ENCODE peak calls at places on chromosomes 2 and 18, in four cellular contexts. R is fibroblast of lung, L is foreskin fibroblast, I is osteoblast. H is an unnamed sample.

GRCh38 chr18:40347261-40347660 is 1607.8 kb upstream of the PIK3C3 start:
- DNase-seq in R (no peak), L (no peak), I (no peak), H (no peak)

GRCh38 chr2:111694690-111695089 is 189.3 kb downstream of the ANAPC1 start:
- DNase-seq in R (peak; percentile 100), L (peak; percentile 81), I (peak; percentile 91), H (no peak)

GRCh38 chr2:67337903-67338302 is 59.2 kb upstream of the ETAA1 start:
- DNase-seq in I (no peak), L (no peak), R (no peak), H (no peak)

GRCh38 chr2:84938194-84938879 is 32.6 kb upstream of the KCMF1 start:
- DNase-seq in I (no peak), L (no peak), R (peak; percentile 65), H (no peak)

GRCh38 chr18:35770360-35770759 is 188.8 kb downstream of the GALNT1 start:
- DNase-seq in I (no peak), R (no peak), L (no peak), H (no peak)

GRCh38 chr2:9778012-9778411 is 65.3 kb upstream of the TAF1B start:
- DNase-seq in R (no peak), I (peak; percentile 84), L (no peak), H (no peak)

GRCh38 chr18:44682871-44683221 is 2.2 kb downstream of the SETBP1 start:
- DNase-seq in I (no peak), L (no peak), R (peak; percentile 32), H (no peak)

GRCh38 chr2:153478289-153479261 is at the start of gene RPRM:
- DNase-seq in L (peak; percentile 25), I (peak; percentile 91), R (peak; percentile 54), H (no peak)

GRCh38 chr2:164808776-164809175 is 32.8 kb downstream of the COBLL1 start:
- DNase-seq in R (peak; percentile 68), I (no peak), L (peak; percentile 2), H (no peak)

GRCh38 chr18:14970027-14970426 is 222.1 kb downstream of the ANKRD30B start:
- DNase-seq in L (peak; percentile 33), I (peak; percentile 89), R (no peak), H (no peak)

GRCh38 chr2:186889291-186889886 is 40.4 kb upstream of the ZSWIM2 start:
- DNase-seq in R (no peak), I (no peak), L (no peak), H (no peak)

GRCh38 chr2:69964353-69964831 is 3.0 kb upstream of the ASPRV1 start:
- DNase-seq in L (no peak), I (no peak), R (no peak), H (no peak)

GRCh38 chr2:66447676-66448075 is 12.8 kb downstream of the MEIS1 start:
- DNase-seq in I (no peak), R (no peak), L (no peak), H (no peak)

GRCh38 chr2:88638743-88639142 is 11.5 kb upstream of the EIF2AK3 start:
- DNase-seq in I (no peak), L (no peak), R (peak; percentile 71), H (no peak)

GRCh38 chr2:231684314-231685223 is 23.8 kb upstream of the PTMA start:
- DNase-seq in L (no peak), I (peak; percentile 73), R (no peak), H (no peak)

GRCh38 chr2:43311276-43311675 is 84.9 kb upstream of the ZFP36L2 start:
- DNase-seq in I (no peak), L (peak; percentile 56), R (peak; percentile 85), H (no peak)

GRCh38 chr2:2270808-2271415 is 60.2 kb downstream of the MYT1L start:
- DNase-seq in R (no peak), L (peak; percentile 64), I (no peak), H (no peak)

GRCh38 chr2:177483531-177483930 is 91.0 kb downstream of the AGPS start:
- DNase-seq in I (no peak), R (no peak), L (no peak), H (no peak)

GRCh38 chr2:177484396-177484795 is 91.8 kb downstream of the AGPS start:
- DNase-seq in I (no peak), L (no peak), R (no peak), H (no peak)

GRCh38 chr2:177478029-177478428 is 85.5 kb downstream of the AGPS start:
- DNase-seq in I (no peak), L (no peak), R (peak; percentile 74), H (no peak)

GRCh38 chr2:177478907-177479306 is 86.3 kb downstream of the AGPS start:
- DNase-seq in R (no peak), L (no peak), I (no peak), H (no peak)

GRCh38 chr2:177482195-177482594 is 89.6 kb downstream of the AGPS start:
- DNase-seq in R (no peak), I (no peak), L (no peak), H (no peak)
- H3K4me3 ChIP-seq in R (no peak overlapping the region), I (no peak overlapping the region), L (no peak overlapping the region), H (no peak overlapping the region)

GRCh38 chr2:226832076-226832475 is 3.8 kb upstream of the RHBDD1 start:
- DNase-seq in I (no peak), R (no peak), L (peak; percentile 9), H (no peak)

GRCh38 chr2:226835420-226835795 is 446 bp upstream of the RHBDD1 start:
- DNase-seq in R (no peak), I (peak; percentile 35), L (peak; percentile 12), H (no peak)

GRCh38 chr2:226831266-226831665 is 4.6 kb upstream of the RHBDD1 start:
- DNase-seq in L (peak; percentile 30), I (no peak), R (no peak), H (no peak)

GRCh38 chr2:226828164-226828563 is 7.7 kb upstream of the RHBDD1 start:
- DNase-seq in L (peak; percentile 27), R (no peak), I (no peak), H (no peak)

DNA sequence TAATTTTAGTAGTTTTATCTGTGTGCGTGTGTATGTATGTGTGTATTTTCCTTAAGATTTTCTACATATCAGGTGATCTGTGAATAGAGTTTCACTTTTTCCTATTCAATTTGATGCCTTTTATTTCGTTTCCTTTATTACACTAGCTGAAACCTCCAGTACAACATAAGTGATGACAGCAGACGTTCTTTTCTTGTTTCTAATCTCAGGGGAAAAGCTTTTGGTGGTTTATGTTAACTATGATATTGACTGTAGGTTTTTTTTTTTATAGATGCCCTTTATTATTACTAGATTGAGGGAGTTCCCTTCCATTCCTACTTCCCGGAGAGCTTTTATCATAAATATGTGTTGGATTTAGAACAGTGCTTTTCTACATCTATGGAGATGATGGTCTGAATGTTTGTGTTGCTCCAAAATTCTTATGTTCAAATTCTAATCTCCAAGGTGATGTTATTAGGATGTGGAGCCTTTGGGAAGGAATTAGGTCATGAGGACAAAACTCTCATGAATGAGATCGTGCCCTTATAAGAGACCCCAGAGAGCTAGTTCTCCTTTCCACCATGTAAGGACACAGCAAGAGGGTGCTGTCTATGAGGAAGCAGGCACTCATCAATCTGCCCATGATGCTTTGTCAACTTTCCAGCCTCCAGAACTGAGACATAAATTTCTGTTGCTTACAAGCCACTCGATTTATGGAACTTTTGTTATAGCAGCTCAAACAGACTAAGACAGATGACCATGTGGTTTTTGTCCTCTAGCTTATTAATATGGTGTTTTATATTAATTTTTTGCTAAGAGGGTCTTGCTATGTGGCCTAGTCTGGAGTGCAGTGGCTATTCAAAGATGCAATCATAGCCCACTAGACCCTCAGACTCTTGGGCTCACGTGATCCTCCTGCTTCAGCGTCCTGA is 5.9 kb upstream of the RHBDD1 start:
- DNase-seq in R (no peak), L (no peak), I (no peak), H (no peak)
- TF ChIP-seq CTCF in R (no peak), L (no peak), I (no peak), H (no peak)

GRCh38 chr2:63822478-63822877 is 19.2 kb upstream of the UGP2 start:
- DNase-seq in R (no peak), L (no peak), I (no peak), H (no peak)
- H3K4me3 ChIP-seq in R (no peak overlapping the region), L (no peak overlapping the region), I (no peak overlapping the region), H (no peak overlapping the region)

GRCh38 chr18:5066380-5066977 is 130.6 kb downstream of the AKAIN1 start:
- DNase-seq in L (no peak), R (no peak), I (no peak), H (no peak)
- TF ChIP-seq CTCF in L (no peak), R (no peak), I (no peak), H (no peak)

DNA sequence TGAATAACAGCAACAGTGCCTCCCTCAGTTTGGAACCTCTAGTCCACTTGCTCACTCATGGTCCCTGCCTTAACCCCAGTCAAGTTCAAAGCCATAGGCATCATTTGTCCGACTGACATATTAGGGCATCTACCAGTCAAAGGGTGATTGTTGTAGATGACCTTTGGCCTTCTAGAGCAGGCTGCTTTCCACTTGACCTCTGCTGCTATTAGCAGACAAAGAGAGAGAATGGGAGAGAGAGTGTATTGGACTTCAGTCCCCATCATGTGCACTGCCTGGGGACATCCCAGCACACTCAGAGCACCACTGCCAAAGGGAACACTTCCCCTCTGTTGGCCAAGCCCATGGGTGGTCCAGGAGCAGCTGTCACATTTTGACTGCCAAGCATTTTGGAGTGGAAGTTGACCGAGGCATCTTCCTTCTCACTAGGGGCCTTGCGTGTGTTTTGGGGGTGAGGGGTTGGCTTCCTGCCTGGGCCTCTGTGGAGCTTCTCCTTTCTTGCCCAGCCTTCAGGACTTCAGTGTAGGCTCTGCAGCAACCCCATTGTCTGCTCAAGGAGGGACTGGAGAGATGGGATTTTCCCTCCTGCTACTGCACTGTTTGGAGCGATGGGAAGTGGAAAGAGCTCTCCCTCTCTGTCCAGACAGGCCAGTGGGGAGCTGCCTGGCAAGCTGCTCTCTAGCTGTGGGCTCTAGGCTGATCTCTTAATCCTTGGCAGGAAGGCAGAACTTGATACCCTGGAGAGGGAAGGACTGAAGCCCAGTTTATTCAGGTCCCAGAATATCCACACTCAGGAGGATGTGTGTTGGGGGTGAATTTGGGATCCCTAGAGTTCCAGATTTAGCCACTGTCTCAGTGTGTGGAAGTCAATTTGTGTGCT is 68.1 kb downstream of the TMEM247 start:
- DNase-seq in L (no peak), I (no peak), R (no peak), H (no peak)
- H3K4me3 ChIP-seq in L (no peak overlapping the region), I (no peak overlapping the region), R (no peak overlapping the region), H (no peak overlapping the region)

GRCh38 chr2:134692461-134692860 is 26.3 kb downstream of the TMEM163 start:
- DNase-seq in R (no peak), L (no peak), I (no peak), H (no peak)
- TF ChIP-seq CTCF in R (no peak), L (no peak), I (no peak), H (no peak)

DNA sequence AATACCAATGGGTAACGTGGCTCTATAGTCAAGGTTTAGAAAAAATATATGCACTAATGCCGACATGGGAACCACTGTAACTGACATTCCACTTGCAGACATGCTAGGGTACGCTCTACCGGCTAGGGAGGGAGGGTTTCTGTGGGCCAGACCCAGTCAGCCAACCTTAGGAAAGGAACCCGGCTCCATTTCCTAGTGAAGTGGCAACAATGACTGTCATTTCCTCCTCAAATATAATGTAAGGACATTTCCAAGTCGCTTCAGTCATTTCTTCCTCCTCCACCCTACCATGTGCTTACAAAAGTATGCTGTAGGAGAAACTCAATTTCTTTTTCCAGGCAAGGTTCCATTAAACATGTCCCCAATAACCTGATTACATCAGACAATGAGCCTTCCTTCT is 64.4 kb upstream of the PSMD14 start:
- DNase-seq in R (no peak), I (peak; percentile 39), L (no peak), H (no peak)
- H3K4me3 ChIP-seq in R (no peak overlapping the region), I (no peak overlapping the region), L (no peak overlapping the region), H (no peak overlapping the region)